ENCODE peak calls at places on chromosome 22, in six cellular contexts. P, D, S, R, W and A are unnamed samples.

GRCh38 chr22:39348909-39349505 is 784 bp upstream of the SYNGR1 start:
- DNase-seq in R (no peak), S (no peak), W (no peak), D (no peak), P (no peak), A (peak; percentile 82)

GRCh38 chr22:35739076-35739475 is 21.4 kb downstream of the APOL5 start:
- DNase-seq in W (no peak), D (no peak), R (no peak), S (no peak), P (no peak), A (no peak)

GRCh38 chr22:45009881-45010531 is at the start of gene PHF21B:
- DNase-seq in W (no peak), R (peak; percentile 4), D (no peak), P (peak; percentile 13), S (peak; percentile 71), A (no peak)

GRCh38 chr22:38355275-38355674 is 38.0 kb upstream of the CSNK1E start:
- DNase-seq in D (no peak), S (no peak), P (no peak), W (no peak), R (no peak), A (no peak)

GRCh38 chr22:28669388-28669787 is 10.3 kb downstream of the TTC28 start:
- DNase-seq in D (no peak), W (no peak), P (no peak), R (no peak), S (no peak), A (no peak)

GRCh38 chr22:40665312-40665711 is 14.0 kb upstream of the MCHR1 start:
- DNase-seq in R (no peak), D (no peak), S (no peak), W (no peak), P (no peak), A (no peak)

GRCh38 chr22:39311592-39312400 is 7.6 kb downstream of the RPL3 start:
- DNase-seq in D (no peak), S (no peak), W (no peak), R (no peak), P (peak; percentile 58), A (peak; percentile 40)

GRCh38 chr22:30267382-30268302 is 991 bp upstream of the OSM start:
- DNase-seq in R (no peak), P (no peak), D (no peak), S (no peak), W (no peak), A (peak; percentile 83)

GRCh38 chr22:17234144-17234623 is 14.9 kb upstream of the ADA2 start:
- DNase-seq in P (no peak), R (no peak), D (no peak), S (peak; percentile 45), W (no peak), A (no peak)

GRCh38 chr22:45867118-45867905 is 109.7 kb downstream of the WNT7B start:
- DNase-seq in R (no peak), W (no peak), P (no peak), D (no peak), S (no peak), A (no peak)

GRCh38 chr22:26916236-26916635 is 258.8 kb downstream of the MIAT start:
- DNase-seq in R (no peak), D (no peak), P (no peak), S (no peak), W (no peak), A (no peak)

GRCh38 chr22:38927033-38927789 is 30.2 kb upstream of the APOBEC3A start:
- DNase-seq in P (no peak), S (peak; percentile 84), R (peak; percentile 63), D (no peak), W (peak; percentile 7), A (peak; percentile 62)

GRCh38 chr22:24996420-24996952 is 44.0 kb downstream of the KIAA1671 start:
- DNase-seq in R (peak; percentile 48), D (no peak), P (no peak), W (no peak), S (peak; percentile 63), A (no peak)

GRCh38 chr22:40101417-40102101 is 76.2 kb upstream of the TNRC6B start:
- DNase-seq in P (no peak), R (no peak), D (no peak), W (no peak), S (no peak), A (no peak)

GRCh38 chr22:37910863-37911262 is 4.8 kb downstream of the MICALL1 start:
- DNase-seq in D (no peak), S (no peak), P (no peak), W (no peak), R (no peak), A (no peak)

GRCh38 chr22:28921585-28921879 is 38.2 kb downstream of the ZNRF3 start:
- DNase-seq in D (peak; percentile 29), R (no peak), S (no peak), W (no peak), P (no peak), A (no peak)

GRCh38 chr22:20177217-20177911 is 26.5 kb upstream of the CCDC188 start:
- DNase-seq in S (no peak), P (no peak), R (no peak), W (no peak), D (no peak), A (no peak)
- TF ChIP-seq POLR2A in S (no peak), P (no peak), R (no peak), W (no peak), D (no peak), A (no peak)

DNA sequence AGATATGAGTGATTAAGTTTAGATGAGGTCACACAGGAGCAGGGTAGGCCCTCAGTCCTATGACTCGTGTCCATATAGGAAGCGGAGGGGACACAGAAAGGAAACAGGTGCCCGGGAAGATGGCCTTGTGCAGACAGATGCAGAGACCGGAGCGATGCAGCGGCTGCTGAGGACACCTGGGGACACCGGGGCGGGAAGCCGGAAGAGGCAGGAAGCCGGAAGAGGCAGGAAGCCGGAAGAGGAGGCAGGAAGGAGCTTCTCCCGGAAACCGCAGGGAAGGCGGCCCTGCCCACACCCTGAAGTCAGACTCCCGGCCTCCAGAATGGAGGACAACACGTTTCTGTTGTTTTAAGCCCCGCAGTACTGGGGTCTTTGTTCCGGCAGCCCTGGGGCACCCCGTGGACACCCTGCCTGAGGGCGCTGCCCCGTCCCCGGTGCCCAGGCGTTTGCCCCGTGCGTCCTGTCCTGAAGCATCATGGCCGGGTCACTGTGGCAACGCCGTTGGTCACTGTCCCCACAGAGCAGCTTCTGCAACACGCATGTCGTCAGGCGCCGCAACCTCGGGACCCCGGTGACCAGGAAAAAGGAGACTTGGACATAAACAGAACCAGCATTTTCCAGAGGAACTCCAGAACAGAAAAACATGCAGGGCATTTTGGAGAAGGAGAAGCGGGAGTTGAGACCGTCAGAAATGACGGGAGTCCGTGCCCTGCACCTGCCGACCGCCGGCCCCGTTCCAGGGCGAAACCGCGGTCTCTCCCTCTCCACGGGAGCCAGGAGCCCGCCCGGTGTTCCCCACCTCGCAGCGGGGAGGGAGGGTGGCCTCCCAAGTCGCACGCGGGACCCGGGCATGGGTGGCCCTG is 103.4 kb downstream of the BRD1 start:
- DNase-seq in W (no peak), S (no peak), D (no peak), P (peak; percentile 21), R (no peak), A (no peak)
- H3K4me3 ChIP-seq in W (no peak overlapping the region), S (peak overlapping the region; percentile 22), D (no peak overlapping the region), P (no peak overlapping the region), R (no peak overlapping the region), A (no peak overlapping the region)

DNA sequence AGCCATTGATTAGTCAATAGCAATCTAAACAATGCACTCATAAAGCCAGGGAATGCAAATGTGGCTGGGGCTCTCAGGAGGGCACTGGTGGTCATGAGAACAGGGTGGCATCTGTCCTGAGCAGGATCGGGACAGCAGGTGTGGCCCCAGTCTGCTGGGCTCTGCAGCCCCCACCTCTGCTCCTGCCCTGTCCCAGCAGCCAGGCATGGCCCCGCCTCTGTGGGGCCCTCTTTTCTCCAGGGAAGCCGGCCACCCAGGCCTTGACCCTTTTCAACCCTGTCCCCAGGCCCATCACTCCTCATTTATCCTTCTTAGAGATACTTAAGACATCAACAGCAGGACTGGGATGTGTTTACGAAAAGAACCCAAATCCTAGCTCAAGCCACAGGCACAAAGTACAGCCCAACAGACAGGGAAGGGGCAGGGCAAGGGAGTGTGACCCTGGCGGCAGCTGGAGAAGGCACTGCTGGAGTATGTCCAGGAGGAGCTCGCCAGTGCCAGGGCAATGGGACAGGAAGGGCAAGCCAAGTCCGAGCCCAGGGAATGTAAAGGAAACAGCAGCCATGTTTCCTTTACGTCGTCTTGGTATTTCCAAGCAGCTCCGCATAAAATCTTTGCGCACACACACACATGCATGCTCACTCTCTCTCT is 59.9 kb downstream of the DGCR2 start:
- DNase-seq in S (no peak), R (peak; percentile 57), D (no peak), W (no peak), P (no peak), A (no peak)
- TF ChIP-seq MYC in S (no peak), R (no peak), D (no peak), W (no peak), P (no peak), A (no peak)

DNA sequence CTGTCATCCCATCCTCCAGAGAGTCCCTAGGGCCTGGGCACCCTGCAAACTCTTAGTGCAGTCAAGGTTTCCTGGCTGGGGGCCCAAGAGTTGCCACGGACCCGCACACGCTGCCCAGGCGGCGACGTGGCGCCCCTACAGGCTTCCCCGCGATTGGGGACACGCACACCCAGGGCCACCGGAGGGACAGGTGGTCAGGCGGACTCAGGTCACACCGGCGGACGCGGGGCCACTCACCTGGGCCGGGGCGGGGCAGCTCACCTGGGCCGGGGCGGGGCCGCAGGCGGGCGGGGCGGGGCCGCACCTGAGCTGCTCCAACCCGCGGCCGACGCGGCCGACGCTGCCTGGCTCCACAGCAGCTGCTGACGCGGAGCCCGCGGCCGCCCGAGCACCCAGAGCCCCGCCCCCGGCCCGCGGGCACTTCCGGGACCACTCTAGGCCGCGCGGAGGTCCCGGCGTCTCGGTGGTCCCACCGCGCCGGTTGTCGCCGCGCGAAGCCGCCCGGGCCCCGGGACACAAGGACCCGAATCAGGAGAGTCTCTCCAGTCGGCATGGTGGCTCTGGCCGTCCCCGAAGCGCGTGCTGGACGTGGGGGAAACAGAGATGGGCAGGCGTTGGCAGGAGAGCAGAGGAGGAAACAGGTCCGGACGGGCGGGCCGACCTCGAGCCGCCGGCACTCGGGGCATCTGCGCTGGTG is at the start of gene ZNF70:
- DNase-seq in W (no peak), R (peak; percentile 60), P (peak; percentile 87), D (peak; percentile 69), S (peak; percentile 82), A (peak; percentile 88)
- TF ChIP-seq POLR2A in W (peak; percentile 80), R (no peak), P (peak; percentile 83), D (peak; percentile 46), S (peak; percentile 6), A (peak; percentile 37)